ENCODE peak calls at places on chromosomes 4 and X, in eight cellular contexts. Y is endothelial cell of umbilical vein, B is thoracic aorta, L is left lung, A is breast epithelium, G is astrocyte, J is MM.1S, Q is dorsolateral prefrontal cortex. S is an unnamed sample. For H3K27me3, the result is how much of the 10 kb centered on the place peaks cover.

GRCh38 chr4:55993994-55994657 is 45.4 kb downstream of the CEP135 start:
- DNase-seq in Y (no peak), B (no peak), L (no peak), A (no peak), G (no peak), J (no peak), Q (no peak), S (no peak)

GRCh38 chrX:19174401-19175025 is 52.2 kb upstream of the ADGRG2 start:
- DNase-seq in Y (peak), B (no peak), L (no peak), A (no peak), G (peak), J (no peak), Q (no peak), S (no peak)

GRCh38 chr4:102318526-102318925 is 26.8 kb downstream of the SLC39A8 start:
- DNase-seq in Y (no peak), B (no peak), L (peak), A (no peak), G (no peak), J (no peak), Q (no peak), S (no peak)

GRCh38 chr4:96874657-96875056 is 1034.8 kb downstream of the PDHA2 start:
- DNase-seq in Y (no peak), B (no peak), L (no peak), A (no peak), G (no peak), J (no peak), Q (no peak), S (no peak)

GRCh38 chrX:135632353-135632752 is 81.1 kb upstream of the CT45A1 start:
- DNase-seq in Y (no peak), B (no peak), L (no peak), A (no peak), G (no peak), J (peak), Q (no peak), S (peak)

GRCh38 chrX:106247162-106247561 is 79.1 kb downstream of the PWWP3B start:
- DNase-seq in Y (no peak), B (no peak), L (no peak), A (no peak), G (peak), J (no peak), Q (no peak), S (no peak)

GRCh38 chr4:2364654-2365053 is 53.8 kb downstream of the ZFYVE28 start:
- DNase-seq in Y (no peak), B (no peak), L (no peak), A (no peak), G (peak), J (no peak), Q (peak), S (no peak)

GRCh38 chrX:101370888-101371504 is 15.0 kb downstream of the BTK start:
- DNase-seq in Y (no peak), B (no peak), L (no peak), A (no peak), G (no peak), J (peak), Q (no peak), S (peak)

GRCh38 chr4:61149278-61149677 is 50.8 kb upstream of the ADGRL3 start:
- DNase-seq in Y (no peak), B (no peak), L (no peak), A (no peak), G (peak), J (no peak), Q (no peak), S (no peak)

GRCh38 chr4:6200922-6201362 is 593 bp upstream of the JAKMIP1 start:
- DNase-seq in Y (no peak), B (no peak), L (no peak), A (no peak), G (no peak), J (no peak), Q (no peak), S (peak)

GRCh38 chr4:132108784-132109183 is 1040.3 kb upstream of the PCDH10 start:
- DNase-seq in Y (no peak), B (no peak), L (no peak), A (no peak), G (peak), J (no peak), Q (no peak), S (no peak)

DNA sequence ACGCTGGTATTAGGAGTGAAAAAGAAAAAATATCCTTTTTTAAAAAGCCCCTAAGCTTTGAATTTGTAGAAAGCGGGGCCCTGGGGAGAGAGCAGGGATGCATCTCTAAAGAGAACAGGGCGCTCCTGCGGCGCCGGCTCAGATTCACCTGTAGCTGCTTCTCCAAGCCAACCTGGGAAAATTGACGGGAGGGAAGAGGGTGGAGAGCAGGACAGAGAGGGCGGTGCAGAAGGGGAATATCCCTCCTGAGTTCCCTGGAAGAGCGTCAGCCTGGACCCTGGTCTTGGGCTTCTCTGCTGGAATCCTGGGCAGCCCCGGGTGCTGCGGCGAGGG is 776 bp upstream of the SOWAHD start:
- DNase-seq in Y (no peak), B (no peak), L (no peak), A (no peak), G (no peak), J (no peak), Q (no peak), S (no peak)
- H3K4me3 ChIP-seq in Y (no peak), B (peak), L (no peak), A (no peak), G (no peak), J (peak), Q (no peak), S (peak)

GRCh38 chr4:24547979-24548378 is 36.4 kb downstream of the DHX15 start:
- DNase-seq in Y (no peak), B (no peak), L (no peak), A (no peak), G (no peak), J (no peak), Q (no peak), S (no peak)

GRCh38 chr4:24557036-24558022 is 27.0 kb downstream of the DHX15 start:
- DNase-seq in Y (peak), B (no peak), L (no peak), A (no peak), G (peak), J (no peak), Q (no peak), S (no peak)

GRCh38 chr4:24550773-24551172 is 33.6 kb downstream of the DHX15 start:
- DNase-seq in Y (no peak), B (no peak), L (no peak), A (no peak), G (no peak), J (no peak), Q (no peak), S (no peak)

GRCh38 chr4:24551492-24552330 is 32.6 kb downstream of the DHX15 start:
- DNase-seq in Y (peak), B (no peak), L (no peak), A (no peak), G (peak), J (no peak), Q (no peak), S (no peak)
- TF ChIP-seq CTCF in Y (peak), B (no peak), L (no peak), A (no peak), G (peak), J (peak), Q (peak), S (no peak)

GRCh38 chr4:15353207-15353606 is 74.6 kb upstream of the C1QTNF7 start:
- DNase-seq in Y (no peak), B (no peak), L (no peak), A (no peak), G (no peak), J (no peak), Q (no peak), S (no peak)
- H3K27me3 ChIP-seq in Y (under half), B (under half), L (under half), A (under half), G (under half), J (under half), Q (under half), S (under half)

GRCh38 chr4:189374176-189374575 is 566.5 kb upstream of the FRG1 start:
- DNase-seq in Y (no peak), B (no peak), L (no peak), A (no peak), G (no peak), J (no peak), Q (no peak), S (no peak)
- H3K4me3 ChIP-seq in Y (no peak), B (no peak), L (no peak), A (no peak), G (no peak), J (no peak), Q (no peak), S (no peak)

GRCh38 chr4:77473509-77473908 is 132.1 kb upstream of the CXCL13 start:
- DNase-seq in Y (peak), B (no peak), L (no peak), A (no peak), G (no peak), J (peak), Q (no peak), S (no peak)
- TF ChIP-seq CTCF in Y (peak), B (no peak), L (no peak), A (peak), G (peak), J (peak), Q (no peak), S (peak)

GRCh38 chr4:153076861-153077260 is 127.4 kb upstream of the TRIM2 start:
- DNase-seq in Y (no peak), B (no peak), L (no peak), A (no peak), G (no peak), J (no peak), Q (no peak), S (no peak)
- H3K27me3 ChIP-seq in Y (under half), B (under half), L (under half), A (under half), G (under half), J (under half), Q (under half), S (under half)

S was measured in GM06990.